ENCODE peak calls at places on chromosomes 6 and 20, in four cellular contexts. K is NCI-H2081, A is activated T-helper 1 cell treated with Interleukin-2 at 50 U/mL for 16 hours, G is Right ventricle myocardium superior. E is an unnamed sample.

GRCh38 chr6:154536922-154537449 is 26.5 kb upstream of the CNKSR3 start:
- DNase-seq in K (no peak), A (no peak), G (no peak), E (no peak)

GRCh38 chr6:161027385-161027784 is 35.8 kb downstream of the MAP3K4 start:
- DNase-seq in K (no peak), A (no peak), G (no peak), E (no peak)

GRCh38 chr6:84421031-84421430 is 193.6 kb upstream of the CEP162 start:
- DNase-seq in K (no peak), A (no peak), G (no peak), E (no peak)

GRCh38 chr6:116536216-116536621 is 9.3 kb downstream of the TRAPPC3L start:
- DNase-seq in K (peak), A (no peak), G (peak), E (no peak)

GRCh38 chr6:101545171-101545570 is 151.7 kb downstream of the GRIK2 start:
- DNase-seq in K (no peak), A (no peak), G (no peak), E (no peak)

GRCh38 chr20:52972190-52972937 is at the start of gene TSHZ2:
- DNase-seq in K (peak), A (peak), G (peak), E (peak)

GRCh38 chr6:43269273-43270007 is 26.2 kb downstream of the TTBK1 start:
- DNase-seq in K (no peak), A (peak), G (peak), E (peak)

GRCh38 chr6:87066449-87067288 is 28.2 kb downstream of the CGA start:
- DNase-seq in K (peak), A (no peak), G (no peak), E (no peak)

GRCh38 chr6:142932788-142933362 is 12.1 kb downstream of the HIVEP2 start:
- DNase-seq in K (no peak), A (no peak), G (no peak), E (no peak)

GRCh38 chr6:142695016-142695415 is 250.0 kb downstream of the HIVEP2 start:
- DNase-seq in K (no peak), A (no peak), G (peak), E (no peak)

GRCh38 chr20:63494420-63495166 is 4.3 kb downstream of the EEF1A2 start:
- DNase-seq in K (no peak), A (no peak), G (peak), E (peak)

GRCh38 chr6:18823782-18824386 is 436.7 kb downstream of the RNF144B start:
- DNase-seq in K (peak), A (peak), G (no peak), E (no peak)